ENCODE peak calls at places on chromosome 10, in eight cellular contexts. Z is lower lobe of right lung, Q is IMR-90, H is left ventricle myocardium inferior, F is NT2/D1, T is psoas muscle, Y is BJ, A is right lobe of liver. K is an unnamed sample. For H3K27me3 and H3K36me3, the result is how much of the 10 kb centered on the place peaks cover.

GRCh38 chr10:91909178-91909677 is at the start of gene FGFBP3:
- DNase-seq in Z (no peak), Q (peak), H (no peak), F (no peak), T (no peak), Y (no peak), A (no peak), K (peak)

GRCh38 chr10:127243490-127244272 is 47.3 kb upstream of the INSYN2A start:
- DNase-seq in Z (no peak), Q (peak), H (no peak), F (peak), T (no peak), Y (no peak), A (peak), K (peak)

GRCh38 chr10:116371737-116372136 is 47.5 kb downstream of the CCDC172 start:
- DNase-seq in Z (no peak), Q (no peak), H (no peak), F (no peak), T (no peak), Y (no peak), A (no peak), K (no peak)

GRCh38 chr10:108608860-108609259 is 1314.5 kb downstream of the XPNPEP1 start:
- DNase-seq in Z (no peak), Q (no peak), H (no peak), F (no peak), T (no peak), Y (no peak), A (no peak), K (no peak)

GRCh38 chr10:30284860-30285594 is 64.1 kb downstream of the MTPAP start:
- DNase-seq in Z (no peak), Q (no peak), H (no peak), F (no peak), T (no peak), Y (no peak), A (no peak), K (peak)

GRCh38 chr10:110336111-110336721 is 31.5 kb upstream of the SMNDC1 start:
- DNase-seq in Z (no peak), Q (peak), H (no peak), F (peak), T (peak), Y (peak), A (no peak), K (peak)

GRCh38 chr10:92714152-92714836 is 24.5 kb downstream of the HHEX start:
- DNase-seq in Z (no peak), Q (no peak), H (no peak), F (no peak), T (no peak), Y (no peak), A (no peak), K (no peak)

GRCh38 chr10:33661580-33662269 is 327.3 kb upstream of the NRP1 start:
- DNase-seq in Z (peak), Q (no peak), H (peak), F (no peak), T (peak), Y (peak), A (peak), K (peak)

GRCh38 chr10:71687077-71687476 is 32.5 kb downstream of the C10orf105 start:
- DNase-seq in Z (no peak), Q (no peak), H (no peak), F (no peak), T (no peak), Y (no peak), A (no peak), K (no peak)

GRCh38 chr10:127619550-127619949 is 70.4 kb downstream of the NPS start:
- DNase-seq in Z (no peak), Q (no peak), H (no peak), F (no peak), T (no peak), Y (no peak), A (no peak), K (no peak)

GRCh38 chr10:88181902-88182671 is 318.7 kb downstream of the PTEN start:
- DNase-seq in Z (no peak), Q (no peak), H (no peak), F (no peak), T (no peak), Y (no peak), A (no peak), K (no peak)

GRCh38 chr10:11373626-11374310 is 237.7 kb downstream of the USP6NL start:
- DNase-seq in Z (no peak), Q (no peak), H (no peak), F (no peak), T (no peak), Y (no peak), A (no peak), K (no peak)

GRCh38 chr10:129963831-129964501 is at the start of gene EBF3:
- DNase-seq in Z (peak), Q (peak), H (peak), F (no peak), T (peak), Y (no peak), A (peak), K (peak)

GRCh38 chr10:62625484-62625883 is 179.0 kb upstream of the ADO start:
- DNase-seq in Z (no peak), Q (no peak), H (no peak), F (no peak), T (no peak), Y (no peak), A (no peak), K (no peak)

GRCh38 chr10:70508912-70509366 is 30.4 kb downstream of the PALD1 start:
- DNase-seq in Z (peak), Q (peak), H (peak), F (no peak), T (peak), Y (no peak), A (no peak), K (peak)

GRCh38 chr10:13163859-13164258 is 2.5 kb downstream of the MCM10 start:
- DNase-seq in Z (no peak), Q (no peak), H (no peak), F (no peak), T (no peak), Y (no peak), A (no peak), K (no peak)

GRCh38 chr10:3986407-3987141 is 201.6 kb upstream of the KLF6 start:
- DNase-seq in Z (no peak), Q (no peak), H (no peak), F (no peak), T (no peak), Y (no peak), A (no peak), K (no peak)

GRCh38 chr10:102188298-102188940 is 36.2 kb downstream of the NOLC1 start:
- DNase-seq in Z (no peak), Q (no peak), H (no peak), F (no peak), T (no peak), Y (no peak), A (no peak), K (no peak)

DNA sequence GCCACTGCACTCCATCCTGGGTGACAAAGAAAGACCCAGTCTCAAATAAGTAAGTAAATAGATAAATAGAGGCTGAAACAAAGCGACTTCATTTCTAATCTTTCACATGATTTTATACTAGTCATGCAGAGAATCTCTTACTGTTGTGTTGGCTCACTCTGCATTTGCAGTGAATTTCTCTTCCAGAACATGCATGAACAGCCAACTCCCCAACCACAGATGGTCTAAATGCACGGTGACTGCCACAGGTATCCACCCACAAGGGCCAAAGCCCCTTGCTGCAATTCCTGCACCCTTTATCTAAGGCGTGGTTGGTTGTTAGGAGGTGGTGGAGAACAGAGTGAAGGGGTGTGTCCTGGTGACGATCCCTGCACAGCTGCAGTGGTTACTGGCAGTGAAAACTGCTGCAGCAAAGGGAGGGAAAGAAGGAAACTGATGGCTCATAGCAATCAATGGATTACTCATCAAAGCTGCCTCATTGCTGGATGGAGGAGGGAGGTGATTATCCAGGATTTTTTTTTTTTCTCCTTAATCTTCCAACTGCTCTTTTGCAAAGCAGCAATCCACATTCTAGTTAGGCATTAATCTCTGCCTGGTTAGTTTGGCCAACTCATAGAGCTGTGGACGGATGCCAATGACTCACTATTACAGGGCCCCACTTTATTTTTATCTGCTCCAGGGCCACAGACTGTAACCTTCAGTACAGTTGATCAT is 50.6 kb downstream of the PRTFDC1 start:
- DNase-seq in Z (no peak), Q (peak), H (peak), F (no peak), T (peak), Y (peak), A (peak), K (no peak)
- H3K4me3 ChIP-seq in Z (no peak), Q (no peak), H (no peak), F (no peak), T (no peak), Y (no peak), A (no peak), K (no peak)

DNA sequence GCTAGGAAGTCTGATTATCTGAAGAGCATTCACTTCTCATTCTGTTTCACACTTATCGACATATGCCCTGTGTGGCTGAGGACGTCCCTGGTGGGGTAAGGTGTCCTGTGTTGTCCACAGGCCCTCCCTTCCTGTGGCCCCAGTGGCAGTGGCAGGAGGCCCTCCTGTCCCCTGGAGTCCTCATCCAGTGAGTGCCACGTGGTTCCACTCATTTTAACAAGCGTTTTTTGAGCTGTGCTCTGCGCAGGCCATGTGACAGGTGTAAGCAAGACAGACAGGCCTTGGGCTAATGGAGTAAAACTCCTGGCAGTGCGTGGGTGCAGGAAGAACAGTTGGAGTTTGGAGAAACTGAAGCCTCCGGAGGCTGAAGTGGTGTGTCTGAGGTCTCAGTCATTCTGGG is 39.3 kb upstream of the PPIF start:
- DNase-seq in Z (peak), Q (no peak), H (peak), F (no peak), T (peak), Y (no peak), A (no peak), K (no peak)
- H3K27me3 ChIP-seq in Z (under half), Q (under half), H (under half), F (under half), T (under half), Y (under half), A (under half), K (under half)

DNA sequence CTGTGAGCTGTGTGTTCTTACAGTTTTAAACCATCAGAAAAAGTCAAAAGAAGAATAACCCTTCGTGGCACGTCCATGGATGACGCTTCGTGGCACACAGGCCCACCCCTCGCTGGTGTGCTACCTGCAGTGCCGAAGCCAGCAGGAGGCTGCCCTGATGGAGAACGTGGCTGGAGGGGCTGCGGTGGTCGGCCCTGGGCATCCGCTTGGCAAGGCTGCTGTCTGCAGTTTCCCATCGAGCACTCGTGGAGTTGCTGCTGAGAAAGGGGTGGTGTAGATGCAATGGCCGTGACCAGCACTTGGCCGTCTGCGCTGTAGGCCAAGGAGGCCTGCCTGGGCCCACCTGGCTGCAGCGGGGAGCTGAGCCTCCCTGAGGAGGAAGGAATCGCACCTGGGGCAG is 3.2 kb upstream of the ADGRA1 start:
- DNase-seq in Z (no peak), Q (no peak), H (no peak), F (no peak), T (no peak), Y (no peak), A (no peak), K (no peak)
- H3K36me3 ChIP-seq in Z (under half), Q (under half), H (under half), F (under half), T (under half), Y (under half), A (under half), K (under half)

DNA sequence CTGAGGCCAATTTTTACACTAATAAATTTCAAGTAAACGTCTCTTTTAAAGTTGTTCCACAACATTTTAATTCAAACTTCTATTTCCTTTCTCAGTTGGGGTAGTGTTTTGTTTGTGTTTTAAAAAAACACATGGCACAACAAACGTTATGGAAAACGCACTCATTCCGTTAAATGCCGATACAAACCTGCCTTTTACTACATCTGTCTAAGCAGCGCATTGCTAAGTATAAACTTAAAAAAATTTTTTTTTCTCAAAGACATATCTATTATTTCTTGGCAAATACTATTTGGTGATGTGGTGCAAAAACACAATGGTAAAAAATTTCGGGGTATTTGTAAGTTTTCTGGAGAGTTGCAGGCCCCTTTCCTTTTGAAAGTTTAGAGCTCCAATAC is 1.4 kb downstream of the SKIDA1 start:
- DNase-seq in Z (no peak), Q (no peak), H (no peak), F (no peak), T (no peak), Y (no peak), A (no peak), K (no peak)
- H3K4me3 ChIP-seq in Z (peak), Q (peak), H (peak), F (peak), T (peak), Y (peak), A (no peak), K (peak)

GRCh38 chr10:75424553-75424952 is 6.9 kb upstream of the LRMDA start:
- DNase-seq in Z (no peak), Q (no peak), H (no peak), F (no peak), T (no peak), Y (no peak), A (no peak), K (no peak)
- H3K27me3 ChIP-seq in Z (under half), Q (under half), H (under half), F (half or more), T (under half), Y (under half), A (under half), K (half or more)

DNA sequence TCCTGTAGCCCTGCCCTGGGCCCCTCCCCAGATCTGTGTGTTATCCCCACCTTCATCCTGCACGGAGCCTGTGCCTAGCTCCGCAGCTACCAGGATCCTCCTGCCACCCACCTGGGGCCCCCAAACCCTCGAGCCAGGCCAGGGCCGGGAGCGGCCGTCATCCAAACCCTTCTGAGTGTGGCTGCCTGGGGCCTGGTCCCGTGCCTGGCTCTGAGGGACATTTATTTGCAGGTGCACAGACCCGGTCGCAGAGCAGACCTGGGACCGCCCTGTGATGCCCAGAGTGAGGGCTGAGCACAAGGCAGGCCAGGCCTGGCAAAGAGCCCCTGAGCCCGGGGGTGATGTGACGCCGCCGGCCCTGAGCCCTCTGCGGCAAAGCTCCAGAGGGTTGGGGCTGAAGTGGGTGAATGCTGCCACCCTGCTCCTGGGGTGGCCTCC is 27.4 kb upstream of the INPP5A start:
- DNase-seq in Z (no peak), Q (no peak), H (no peak), F (no peak), T (no peak), Y (no peak), A (no peak), K (peak)
- H3K36me3 ChIP-seq in Z (under half), Q (under half), H (under half), F (under half), T (under half), Y (under half), A (under half), K (under half)

GRCh38 chr10:132097609-132098377 is 32.0 kb downstream of the JAKMIP3 start:
- DNase-seq in Z (no peak), Q (no peak), H (no peak), F (no peak), T (no peak), Y (no peak), A (no peak), K (no peak)
- H3K4me3 ChIP-seq in Z (no peak), Q (no peak), H (no peak), F (no peak), T (no peak), Y (no peak), A (no peak), K (no peak)

GRCh38 chr10:21501731-21502370 is 23.6 kb downstream of the SKIDA1 start:
- DNase-seq in Z (no peak), Q (no peak), H (no peak), F (no peak), T (no peak), Y (no peak), A (no peak), K (peak)
- H3K27me3 ChIP-seq in Z (under half), Q (under half), H (under half), F (half or more), T (under half), Y (under half), A (under half), K (half or more)

GRCh38 chr10:8100366-8100765 is 45.9 kb downstream of the GATA3 start:
- DNase-seq in Z (no peak), Q (no peak), H (no peak), F (no peak), T (no peak), Y (no peak), A (no peak), K (no peak)

GRCh38 chr10:8092428-8092827 is 37.9 kb downstream of the GATA3 start:
- DNase-seq in Z (no peak), Q (no peak), H (no peak), F (no peak), T (no peak), Y (no peak), A (no peak), K (no peak)

GRCh38 chr10:8096931-8097330 is 42.4 kb downstream of the GATA3 start:
- DNase-seq in Z (no peak), Q (no peak), H (no peak), F (no peak), T (no peak), Y (no peak), A (no peak), K (no peak)

GRCh38 chr10:8095962-8096361 is 41.5 kb downstream of the GATA3 start:
- DNase-seq in Z (no peak), Q (no peak), H (no peak), F (no peak), T (no peak), Y (no peak), A (no peak), K (no peak)
- H3K36me3 ChIP-seq in Z (under half), Q (under half), H (under half), F (under half), T (under half), Y (under half), A (under half), K (under half)